ENCODE peak calls at places on chromosomes 13 and 19, in four cellular contexts. One of them, this sample, is unnamed.

GRCh38 chr13:113898391-113898790 is 34.5 kb upstream of the GAS6 start:
- DNase-seq in AG04450: no peak
- DNase-seq in stimulated activated CD4-positive, alpha-beta T cell treated with anti-CD3 and anti-CD28 coated beads, Interleukin-1b, Interleukin-23, amount 100 ng/mL, for 4 hours: no peak
- DNase-seq in activated CD4-positive, alpha-beta T cell treated with anti-CD3 and anti-CD28 coated beads, Interleukin-2, amount 50 U/mL, for 24 hours: no peak
- DNase-seq in this sample: no peak

GRCh38 chr19:15551183-15552004 is 43.1 kb downstream of the CYP4F22 start:
- DNase-seq in AG04450: no peak
- DNase-seq in stimulated activated CD4-positive, alpha-beta T cell treated with anti-CD3 and anti-CD28 coated beads, Interleukin-1b, Interleukin-23, amount 100 ng/mL, for 4 hours: peak
- DNase-seq in activated CD4-positive, alpha-beta T cell treated with anti-CD3 and anti-CD28 coated beads, Interleukin-2, amount 50 U/mL, for 24 hours: peak
- DNase-seq in this sample: peak

GRCh38 chr13:21671793-21672680 is 1.2 kb downstream of the FGF9 start:
- DNase-seq in AG04450: no peak
- DNase-seq in stimulated activated CD4-positive, alpha-beta T cell treated with anti-CD3 and anti-CD28 coated beads, Interleukin-1b, Interleukin-23, amount 100 ng/mL, for 4 hours: no peak
- DNase-seq in activated CD4-positive, alpha-beta T cell treated with anti-CD3 and anti-CD28 coated beads, Interleukin-2, amount 50 U/mL, for 24 hours: no peak
- DNase-seq in this sample: peak

GRCh38 chr19:10390652-10391286 is 10.4 kb upstream of the TYK2 start:
- DNase-seq in AG04450: peak
- DNase-seq in stimulated activated CD4-positive, alpha-beta T cell treated with anti-CD3 and anti-CD28 coated beads, Interleukin-1b, Interleukin-23, amount 100 ng/mL, for 4 hours: peak
- DNase-seq in activated CD4-positive, alpha-beta T cell treated with anti-CD3 and anti-CD28 coated beads, Interleukin-2, amount 50 U/mL, for 24 hours: peak
- DNase-seq in this sample: peak

GRCh38 chr13:50596776-50597203 is 246.7 kb downstream of the DLEU7 start:
- DNase-seq in AG04450: no peak
- DNase-seq in stimulated activated CD4-positive, alpha-beta T cell treated with anti-CD3 and anti-CD28 coated beads, Interleukin-1b, Interleukin-23, amount 100 ng/mL, for 4 hours: no peak
- DNase-seq in activated CD4-positive, alpha-beta T cell treated with anti-CD3 and anti-CD28 coated beads, Interleukin-2, amount 50 U/mL, for 24 hours: no peak
- DNase-seq in this sample: no peak

GRCh38 chr19:55372316-55373081 is 2.2 kb upstream of the IL11 start:
- DNase-seq in AG04450: no peak
- DNase-seq in stimulated activated CD4-positive, alpha-beta T cell treated with anti-CD3 and anti-CD28 coated beads, Interleukin-1b, Interleukin-23, amount 100 ng/mL, for 4 hours: no peak
- DNase-seq in activated CD4-positive, alpha-beta T cell treated with anti-CD3 and anti-CD28 coated beads, Interleukin-2, amount 50 U/mL, for 24 hours: no peak
- DNase-seq in this sample: no peak

GRCh38 chr19:45913874-45914830 is at the start of gene NANOS2:
- DNase-seq in AG04450: no peak
- DNase-seq in stimulated activated CD4-positive, alpha-beta T cell treated with anti-CD3 and anti-CD28 coated beads, Interleukin-1b, Interleukin-23, amount 100 ng/mL, for 4 hours: no peak
- DNase-seq in activated CD4-positive, alpha-beta T cell treated with anti-CD3 and anti-CD28 coated beads, Interleukin-2, amount 50 U/mL, for 24 hours: no peak
- DNase-seq in this sample: peak

GRCh38 chr19:33344210-33344609 is 29.3 kb upstream of the CEBPG start:
- DNase-seq in AG04450: no peak
- DNase-seq in stimulated activated CD4-positive, alpha-beta T cell treated with anti-CD3 and anti-CD28 coated beads, Interleukin-1b, Interleukin-23, amount 100 ng/mL, for 4 hours: no peak
- DNase-seq in activated CD4-positive, alpha-beta T cell treated with anti-CD3 and anti-CD28 coated beads, Interleukin-2, amount 50 U/mL, for 24 hours: no peak
- DNase-seq in this sample: no peak

GRCh38 chr19:10780368-10780767 is 55.6 kb downstream of the TMED1 start:
- DNase-seq in AG04450: no peak
- DNase-seq in stimulated activated CD4-positive, alpha-beta T cell treated with anti-CD3 and anti-CD28 coated beads, Interleukin-1b, Interleukin-23, amount 100 ng/mL, for 4 hours: no peak
- DNase-seq in activated CD4-positive, alpha-beta T cell treated with anti-CD3 and anti-CD28 coated beads, Interleukin-2, amount 50 U/mL, for 24 hours: no peak
- DNase-seq in this sample: no peak

GRCh38 chr13:80469841-80470378 is 129.0 kb upstream of the SPRY2 start:
- DNase-seq in AG04450: no peak
- DNase-seq in stimulated activated CD4-positive, alpha-beta T cell treated with anti-CD3 and anti-CD28 coated beads, Interleukin-1b, Interleukin-23, amount 100 ng/mL, for 4 hours: no peak
- DNase-seq in activated CD4-positive, alpha-beta T cell treated with anti-CD3 and anti-CD28 coated beads, Interleukin-2, amount 50 U/mL, for 24 hours: no peak
- DNase-seq in this sample: no peak

GRCh38 chr19:13850910-13851753 is 25.8 kb upstream of the NANOS3 start:
- DNase-seq in AG04450: peak
- DNase-seq in stimulated activated CD4-positive, alpha-beta T cell treated with anti-CD3 and anti-CD28 coated beads, Interleukin-1b, Interleukin-23, amount 100 ng/mL, for 4 hours: peak
- DNase-seq in activated CD4-positive, alpha-beta T cell treated with anti-CD3 and anti-CD28 coated beads, Interleukin-2, amount 50 U/mL, for 24 hours: no peak
- DNase-seq in this sample: no peak

GRCh38 chr19:575527-576506 is 3.4 kb downstream of the BSG start:
- DNase-seq in AG04450: no peak
- DNase-seq in stimulated activated CD4-positive, alpha-beta T cell treated with anti-CD3 and anti-CD28 coated beads, Interleukin-1b, Interleukin-23, amount 100 ng/mL, for 4 hours: no peak
- DNase-seq in activated CD4-positive, alpha-beta T cell treated with anti-CD3 and anti-CD28 coated beads, Interleukin-2, amount 50 U/mL, for 24 hours: no peak
- DNase-seq in this sample: no peak

GRCh38 chr19:3176715-3177501 is 1.7 kb upstream of the S1PR4 start:
- DNase-seq in AG04450: no peak
- DNase-seq in stimulated activated CD4-positive, alpha-beta T cell treated with anti-CD3 and anti-CD28 coated beads, Interleukin-1b, Interleukin-23, amount 100 ng/mL, for 4 hours: peak
- DNase-seq in activated CD4-positive, alpha-beta T cell treated with anti-CD3 and anti-CD28 coated beads, Interleukin-2, amount 50 U/mL, for 24 hours: peak
- DNase-seq in this sample: no peak

GRCh38 chr13:26074706-26075105 is 22.9 kb upstream of the SHISA2 start:
- DNase-seq in AG04450: no peak
- DNase-seq in stimulated activated CD4-positive, alpha-beta T cell treated with anti-CD3 and anti-CD28 coated beads, Interleukin-1b, Interleukin-23, amount 100 ng/mL, for 4 hours: no peak
- DNase-seq in activated CD4-positive, alpha-beta T cell treated with anti-CD3 and anti-CD28 coated beads, Interleukin-2, amount 50 U/mL, for 24 hours: no peak
- DNase-seq in this sample: no peak

GRCh38 chr19:17557461-17557860 is 2.0 kb downstream of the COLGALT1 start:
- DNase-seq in AG04450: no peak
- DNase-seq in stimulated activated CD4-positive, alpha-beta T cell treated with anti-CD3 and anti-CD28 coated beads, Interleukin-1b, Interleukin-23, amount 100 ng/mL, for 4 hours: no peak
- DNase-seq in activated CD4-positive, alpha-beta T cell treated with anti-CD3 and anti-CD28 coated beads, Interleukin-2, amount 50 U/mL, for 24 hours: no peak
- DNase-seq in this sample: no peak

GRCh38 chr19:13622727-13623126 is 116.4 kb upstream of the CACNA1A start:
- DNase-seq in AG04450: no peak
- DNase-seq in stimulated activated CD4-positive, alpha-beta T cell treated with anti-CD3 and anti-CD28 coated beads, Interleukin-1b, Interleukin-23, amount 100 ng/mL, for 4 hours: no peak
- DNase-seq in activated CD4-positive, alpha-beta T cell treated with anti-CD3 and anti-CD28 coated beads, Interleukin-2, amount 50 U/mL, for 24 hours: no peak
- DNase-seq in this sample: no peak

GRCh38 chr19:51075998-51076397 is 6.7 kb downstream of the KLK14 start:
- DNase-seq in AG04450: no peak
- DNase-seq in stimulated activated CD4-positive, alpha-beta T cell treated with anti-CD3 and anti-CD28 coated beads, Interleukin-1b, Interleukin-23, amount 100 ng/mL, for 4 hours: no peak
- DNase-seq in activated CD4-positive, alpha-beta T cell treated with anti-CD3 and anti-CD28 coated beads, Interleukin-2, amount 50 U/mL, for 24 hours: no peak
- DNase-seq in this sample: no peak

GRCh38 chr13:50838701-50839100 is 4.8 kb downstream of the DLEU7 start:
- DNase-seq in AG04450: no peak
- DNase-seq in stimulated activated CD4-positive, alpha-beta T cell treated with anti-CD3 and anti-CD28 coated beads, Interleukin-1b, Interleukin-23, amount 100 ng/mL, for 4 hours: no peak
- DNase-seq in activated CD4-positive, alpha-beta T cell treated with anti-CD3 and anti-CD28 coated beads, Interleukin-2, amount 50 U/mL, for 24 hours: no peak
- DNase-seq in this sample: no peak

GRCh38 chr13:80214521-80214941 is 126.4 kb downstream of the SPRY2 start:
- DNase-seq in AG04450: peak
- DNase-seq in stimulated activated CD4-positive, alpha-beta T cell treated with anti-CD3 and anti-CD28 coated beads, Interleukin-1b, Interleukin-23, amount 100 ng/mL, for 4 hours: no peak
- DNase-seq in activated CD4-positive, alpha-beta T cell treated with anti-CD3 and anti-CD28 coated beads, Interleukin-2, amount 50 U/mL, for 24 hours: no peak
- DNase-seq in this sample: no peak

GRCh38 chr13:64073203-64073602 is 2657.6 kb upstream of the PCDH20 start:
- DNase-seq in AG04450: no peak
- DNase-seq in stimulated activated CD4-positive, alpha-beta T cell treated with anti-CD3 and anti-CD28 coated beads, Interleukin-1b, Interleukin-23, amount 100 ng/mL, for 4 hours: no peak
- DNase-seq in activated CD4-positive, alpha-beta T cell treated with anti-CD3 and anti-CD28 coated beads, Interleukin-2, amount 50 U/mL, for 24 hours: no peak
- DNase-seq in this sample: no peak

GRCh38 chr19:5877427-5877826 is 7.1 kb upstream of the FUT5 start:
- DNase-seq in AG04450: no peak
- DNase-seq in stimulated activated CD4-positive, alpha-beta T cell treated with anti-CD3 and anti-CD28 coated beads, Interleukin-1b, Interleukin-23, amount 100 ng/mL, for 4 hours: no peak
- DNase-seq in activated CD4-positive, alpha-beta T cell treated with anti-CD3 and anti-CD28 coated beads, Interleukin-2, amount 50 U/mL, for 24 hours: no peak
- DNase-seq in this sample: no peak

GRCh38 chr13:113466321-113466836 is 13.1 kb upstream of the ADPRHL1 start:
- DNase-seq in AG04450: no peak
- DNase-seq in stimulated activated CD4-positive, alpha-beta T cell treated with anti-CD3 and anti-CD28 coated beads, Interleukin-1b, Interleukin-23, amount 100 ng/mL, for 4 hours: no peak
- DNase-seq in activated CD4-positive, alpha-beta T cell treated with anti-CD3 and anti-CD28 coated beads, Interleukin-2, amount 50 U/mL, for 24 hours: no peak
- DNase-seq in this sample: no peak

GRCh38 chr19:19026299-19026971 is 6.9 kb downstream of the SUGP2 start:
- DNase-seq in AG04450: no peak
- DNase-seq in stimulated activated CD4-positive, alpha-beta T cell treated with anti-CD3 and anti-CD28 coated beads, Interleukin-1b, Interleukin-23, amount 100 ng/mL, for 4 hours: no peak
- DNase-seq in activated CD4-positive, alpha-beta T cell treated with anti-CD3 and anti-CD28 coated beads, Interleukin-2, amount 50 U/mL, for 24 hours: no peak
- DNase-seq in this sample: no peak

GRCh38 chr13:34678154-34678553 is 263.9 kb upstream of the NBEA start:
- DNase-seq in AG04450: no peak
- DNase-seq in stimulated activated CD4-positive, alpha-beta T cell treated with anti-CD3 and anti-CD28 coated beads, Interleukin-1b, Interleukin-23, amount 100 ng/mL, for 4 hours: no peak
- DNase-seq in activated CD4-positive, alpha-beta T cell treated with anti-CD3 and anti-CD28 coated beads, Interleukin-2, amount 50 U/mL, for 24 hours: no peak
- DNase-seq in this sample: peak

GRCh38 chr19:37845932-37846331 is 60.5 kb downstream of the WDR87 start:
- DNase-seq in AG04450: no peak
- DNase-seq in stimulated activated CD4-positive, alpha-beta T cell treated with anti-CD3 and anti-CD28 coated beads, Interleukin-1b, Interleukin-23, amount 100 ng/mL, for 4 hours: no peak
- DNase-seq in activated CD4-positive, alpha-beta T cell treated with anti-CD3 and anti-CD28 coated beads, Interleukin-2, amount 50 U/mL, for 24 hours: no peak
- DNase-seq in this sample: no peak